ENCODE peak calls at places on chromosomes 16 and 17, in ten cellular contexts. B, P, E, A, Q, L, M, R, T and F are unnamed samples.
A peak's percentile ranks its signal among the peaks of the same experiment; 100 is the strongest.

GRCh38 chr16:87044829-87045228 is 272.4 kb downstream of the C16orf95 start:
- DNase-seq in B (no peak), P (no peak), E (no peak), A (no peak), Q (no peak), L (no peak), M (no peak), R (no peak), T (no peak), F (no peak)

GRCh38 chr16:74862743-74863244 is 88.2 kb upstream of the FA2H start:
- DNase-seq in B (peak; percentile 33), P (no peak), E (peak; percentile 66), A (no peak), Q (no peak), L (peak; percentile 50), M (no peak), R (peak; percentile 34), T (peak; percentile 16), F (no peak)

GRCh38 chr17:17523001-17523713 is 27.0 kb upstream of the RASD1 start:
- DNase-seq in B (no peak), P (no peak), E (no peak), A (no peak), Q (no peak), L (peak; percentile 83), M (no peak), R (no peak), T (no peak), F (no peak)

GRCh38 chr16:14011846-14012245 is 59.3 kb upstream of the MRTFB start:
- DNase-seq in B (no peak), P (no peak), E (no peak), A (no peak), Q (no peak), L (no peak), M (no peak), R (no peak), T (no peak), F (no peak)

GRCh38 chr17:603405-604193 is 111.0 kb downstream of the VPS53 start:
- DNase-seq in B (no peak), P (no peak), E (no peak), A (no peak), Q (no peak), L (no peak), M (no peak), R (no peak), T (no peak), F (no peak)

GRCh38 chr16:66902648-66903543 is 15.8 kb downstream of the CDH16 start:
- DNase-seq in B (no peak), P (peak; percentile 76), E (no peak), A (peak; percentile 70), Q (no peak), L (no peak), M (no peak), R (no peak), T (no peak), F (no peak)

GRCh38 chr16:64539811-64540210 is 582.1 kb downstream of the CDH11 start:
- DNase-seq in B (no peak), P (no peak), E (no peak), A (no peak), Q (no peak), L (no peak), M (no peak), R (no peak), T (no peak), F (no peak)

GRCh38 chr17:74671031-74671771 is 41.5 kb downstream of the CD300LF start:
- DNase-seq in B (peak; percentile 95), P (peak; percentile 82), E (peak; percentile 82), A (peak; percentile 81), Q (no peak), L (peak; percentile 67), M (no peak), R (peak; percentile 74), T (peak; percentile 63), F (no peak)

GRCh38 chr17:7844292-7845154 is 10.3 kb upstream of the TMEM88 start:
- DNase-seq in B (peak; percentile 85), P (peak; percentile 94), E (peak; percentile 80), A (peak; percentile 88), Q (peak; percentile 85), L (peak; percentile 93), M (peak; percentile 82), R (peak; percentile 93), T (peak; percentile 81), F (no peak)

GRCh38 chr16:88088161-88088581 is 136.9 kb downstream of the BANP start:
- DNase-seq in B (no peak), P (no peak), E (no peak), A (peak; percentile 48), Q (no peak), L (no peak), M (no peak), R (no peak), T (no peak), F (no peak)

GRCh38 chr17:51857052-51857593 is 301.4 kb downstream of the CA10 start:
- DNase-seq in B (no peak), P (no peak), E (no peak), A (no peak), Q (no peak), L (no peak), M (no peak), R (no peak), T (no peak), F (no peak)

GRCh38 chr16:1427473-1428461 is 3.1 kb upstream of the PERCC1 start:
- DNase-seq in B (no peak), P (no peak), E (no peak), A (no peak), Q (no peak), L (no peak), M (no peak), R (no peak), T (no peak), F (no peak)

DNA sequence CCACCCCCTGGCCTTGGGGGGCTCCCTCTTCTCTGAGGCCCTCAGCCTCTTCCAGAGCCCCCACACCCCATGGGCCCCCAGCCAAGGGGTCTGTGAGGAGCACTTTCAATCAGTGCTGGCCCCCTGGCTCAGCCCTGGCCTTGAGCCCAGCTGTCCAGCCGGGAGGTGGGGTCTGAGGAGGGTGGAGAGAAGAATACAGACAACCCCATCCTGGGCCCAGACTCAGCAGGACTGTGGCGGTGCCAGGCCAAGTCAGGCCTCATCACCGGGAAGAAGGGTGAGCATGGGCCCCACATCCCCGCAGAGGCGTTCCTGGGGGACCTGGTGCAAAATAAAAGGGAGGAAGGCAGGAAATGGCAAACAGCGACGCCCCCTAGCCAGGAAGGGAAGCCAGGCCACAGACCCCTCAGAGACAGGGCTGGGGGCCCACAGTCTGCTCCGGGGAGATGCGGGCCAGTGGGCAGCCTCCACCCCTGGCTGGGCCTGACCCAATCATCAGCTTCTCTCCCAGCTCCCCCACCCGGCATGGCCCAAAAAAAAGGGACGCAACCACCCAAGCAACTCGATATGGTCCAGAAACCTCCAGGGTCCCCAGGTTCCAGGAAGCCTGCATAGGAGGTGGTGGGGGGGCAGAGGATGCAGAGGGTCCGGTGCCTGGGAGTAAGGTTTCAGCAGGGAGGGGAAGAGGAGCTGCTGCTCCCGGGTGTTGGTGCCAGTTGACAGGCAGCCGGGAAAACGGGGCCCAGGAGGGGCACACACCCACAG is 20.6 kb downstream of the ZNF423 start:
- DNase-seq in B (no peak), P (no peak), E (no peak), A (no peak), Q (no peak), L (no peak), M (no peak), R (no peak), T (no peak), F (no peak)
- H3K4me3 ChIP-seq in B (no peak overlapping the region), P (no peak overlapping the region), E (no peak overlapping the region), A (peak overlapping the region; percentile 35), Q (no peak overlapping the region), L (no peak overlapping the region), M (no peak overlapping the region), R (no peak overlapping the region), T (no peak overlapping the region), F (no peak overlapping the region)

GRCh38 chr16:71229344-71229743 is 1.2 kb downstream of the HYDIN start:
- DNase-seq in B (no peak), P (no peak), E (no peak), A (no peak), Q (no peak), L (no peak), M (no peak), R (no peak), T (no peak), F (no peak)

GRCh38 chr16:71226229-71227141 is 4.0 kb downstream of the HYDIN start:
- DNase-seq in B (no peak), P (no peak), E (no peak), A (no peak), Q (no peak), L (no peak), M (no peak), R (no peak), T (no peak), F (no peak)

GRCh38 chr16:71225145-71225544 is 5.4 kb downstream of the HYDIN start:
- DNase-seq in B (no peak), P (no peak), E (no peak), A (no peak), Q (no peak), L (no peak), M (no peak), R (no peak), T (no peak), F (no peak)

GRCh38 chr16:71230122-71230845 is at the start of gene HYDIN:
- DNase-seq in B (peak; percentile 88), P (no peak), E (no peak), A (no peak), Q (no peak), L (peak; percentile 24), M (no peak), R (peak; percentile 76), T (no peak), F (peak; percentile 20)
- H3K4me3 ChIP-seq in B (peak within 1 kb of the TSS; percentile 62), P (no peak within 1 kb of the TSS), E (no peak within 1 kb of the TSS), A (peak within 1 kb of the TSS; percentile 21), Q (no peak within 1 kb of the TSS), L (peak within 1 kb of the TSS; percentile 18), M (peak within 1 kb of the TSS; percentile 27), R (peak within 1 kb of the TSS; percentile 45), T (no peak within 1 kb of the TSS), F (peak within 1 kb of the TSS; percentile 75)

DNA sequence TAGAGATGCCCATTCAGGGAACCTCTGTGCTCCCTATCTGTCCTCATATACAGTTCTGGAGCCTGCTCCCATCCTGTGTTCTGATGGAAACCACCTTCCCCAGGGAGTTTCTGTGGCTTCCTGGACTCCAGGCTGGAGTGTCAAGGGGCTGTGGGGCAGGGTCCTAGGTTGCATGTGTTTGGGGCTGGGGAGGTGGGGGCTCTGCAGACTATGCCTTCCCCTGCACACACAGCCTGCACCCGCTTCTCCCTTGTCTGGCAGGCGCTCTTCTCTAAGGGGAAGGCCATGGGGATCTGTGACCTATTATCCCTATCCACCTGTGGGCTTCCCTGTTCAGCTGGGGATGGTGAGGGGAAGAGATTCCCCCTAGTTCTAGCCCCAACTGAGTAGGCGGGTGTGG is 14.3 kb downstream of the RARA start:
- DNase-seq in B (no peak), P (no peak), E (no peak), A (no peak), Q (no peak), L (no peak), M (no peak), R (no peak), T (no peak), F (no peak)
- H3K4me3 ChIP-seq in B (no peak overlapping the region), P (no peak overlapping the region), E (peak overlapping the region; percentile 93), A (peak overlapping the region; percentile 78), Q (peak overlapping the region; percentile 82), L (no peak overlapping the region), M (no peak overlapping the region), R (no peak overlapping the region), T (peak overlapping the region; percentile 55), F (no peak overlapping the region)

DNA sequence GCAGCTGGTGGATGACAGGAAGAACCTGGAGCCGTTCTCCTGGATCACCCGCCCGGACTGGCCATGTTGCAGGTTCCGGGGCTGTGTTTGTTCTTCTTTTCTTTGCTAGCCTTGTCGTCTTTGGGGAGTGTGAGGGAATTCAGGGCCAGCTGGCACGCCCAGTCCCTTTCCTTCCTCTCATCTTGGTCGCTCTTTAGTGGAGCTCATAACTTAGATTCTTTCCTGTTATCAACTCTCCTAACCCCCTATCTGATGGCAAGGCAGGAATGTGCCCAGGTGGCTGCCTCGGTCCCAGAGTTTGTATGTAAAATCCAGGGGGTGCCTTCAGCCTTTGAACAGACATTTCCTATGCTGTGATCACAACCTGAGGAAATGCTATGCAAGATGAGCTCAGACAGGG is 28.8 kb upstream of the IRF8 start:
- DNase-seq in B (no peak), P (no peak), E (no peak), A (no peak), Q (no peak), L (no peak), M (no peak), R (no peak), T (no peak), F (no peak)
- H3K4me3 ChIP-seq in B (no peak overlapping the region), P (no peak overlapping the region), E (no peak overlapping the region), A (no peak overlapping the region), Q (no peak overlapping the region), L (no peak overlapping the region), M (no peak overlapping the region), R (no peak overlapping the region), T (no peak overlapping the region), F (no peak overlapping the region)